ENCODE peak calls at places on chromosomes 16 and 17, in ten cellular contexts. L is A549, R is GM23338, Y is neural progenitor cell, X is psoas muscle, Z is MM.1S, K is tibial nerve, J is ovary, B is heart left ventricle, M is cardiac muscle cell. P is an unnamed sample.

GRCh38 chr17:29238133-29238850 is 8.4 kb upstream of the CRYBA1 start:
- DNase-seq in L (no peak), R (no peak), Y (no peak), X (no peak), Z (no peak), K (no peak), J (no peak), B (no peak), M (peak; percentile 79), P (no peak)

GRCh38 chr17:57751971-57752905 is 7.1 kb upstream of the CCDC182 start:
- DNase-seq in L (no peak), R (no peak), Y (no peak), X (no peak), Z (no peak), K (no peak), J (no peak), B (no peak), M (no peak), P (no peak)

GRCh38 chr17:76534831-76535732 is 2.4 kb downstream of the CYGB start:
- DNase-seq in L (no peak), R (no peak), Y (no peak), X (no peak), Z (no peak), K (no peak), J (no peak), B (peak; percentile 35), M (no peak), P (no peak)

GRCh38 chr16:30926937-30927788 is 3.8 kb downstream of the FBXL19 start:
- DNase-seq in L (no peak), R (no peak), Y (no peak), X (no peak), Z (no peak), K (no peak), J (no peak), B (no peak), M (no peak), P (no peak)

GRCh38 chr17:72782985-72783701 is 309.3 kb downstream of the SLC39A11 start:
- DNase-seq in L (no peak), R (no peak), Y (no peak), X (no peak), Z (no peak), K (no peak), J (no peak), B (no peak), M (no peak), P (no peak)

GRCh38 chr16:52976539-52977167 is 76.0 kb downstream of the CHD9NB start:
- DNase-seq in L (peak; percentile 39), R (peak; percentile 64), Y (peak; percentile 30), X (no peak), Z (peak; percentile 19), K (peak; percentile 6), J (no peak), B (no peak), M (peak; percentile 51), P (no peak)

GRCh38 chr16:75679366-75679765 is 2.6 kb upstream of the CPHXL2 start:
- DNase-seq in L (no peak), R (no peak), Y (no peak), X (no peak), Z (no peak), K (no peak), J (no peak), B (no peak), M (peak; percentile 77), P (no peak)

GRCh38 chr17:72177738-72178137 is 56.9 kb downstream of the SOX9 start:
- DNase-seq in L (no peak), R (no peak), Y (no peak), X (no peak), Z (no peak), K (no peak), J (no peak), B (no peak), M (no peak), P (no peak)

GRCh38 chr17:6496116-6496481 is 51.8 kb downstream of the PIMREG start:
- DNase-seq in L (no peak), R (peak; percentile 91), Y (peak; percentile 63), X (peak; percentile 29), Z (peak; percentile 67), K (no peak), J (no peak), B (no peak), M (peak; percentile 37), P (no peak)

GRCh38 chr17:6474376-6474775 is 30.1 kb downstream of the PIMREG start:
- DNase-seq in L (no peak), R (no peak), Y (no peak), X (no peak), Z (no peak), K (no peak), J (no peak), B (no peak), M (no peak), P (no peak)

GRCh38 chr17:70521821-70522256 is 352.5 kb downstream of the KCNJ2 start:
- DNase-seq in L (no peak), R (no peak), Y (no peak), X (no peak), Z (no peak), K (peak; percentile 57), J (peak; percentile 23), B (peak; percentile 79), M (peak; percentile 69), P (peak; percentile 50)

GRCh38 chr16:10681310-10682308 is 13.1 kb downstream of the TEKT5 start:
- DNase-seq in L (no peak), R (no peak), Y (no peak), X (no peak), Z (no peak), K (no peak), J (no peak), B (no peak), M (no peak), P (no peak)

GRCh38 chr16:88287219-88287618 is 95.5 kb upstream of the ZNF469 start:
- DNase-seq in L (peak; percentile 68), R (peak; percentile 41), Y (no peak), X (peak; percentile 41), Z (peak; percentile 48), K (no peak), J (no peak), B (no peak), M (no peak), P (peak; percentile 41)

GRCh38 chr17:29884995-29885394 is 45.0 kb downstream of the SSH2 start:
- DNase-seq in L (no peak), R (no peak), Y (no peak), X (no peak), Z (no peak), K (no peak), J (no peak), B (no peak), M (no peak), P (no peak)

DNA sequence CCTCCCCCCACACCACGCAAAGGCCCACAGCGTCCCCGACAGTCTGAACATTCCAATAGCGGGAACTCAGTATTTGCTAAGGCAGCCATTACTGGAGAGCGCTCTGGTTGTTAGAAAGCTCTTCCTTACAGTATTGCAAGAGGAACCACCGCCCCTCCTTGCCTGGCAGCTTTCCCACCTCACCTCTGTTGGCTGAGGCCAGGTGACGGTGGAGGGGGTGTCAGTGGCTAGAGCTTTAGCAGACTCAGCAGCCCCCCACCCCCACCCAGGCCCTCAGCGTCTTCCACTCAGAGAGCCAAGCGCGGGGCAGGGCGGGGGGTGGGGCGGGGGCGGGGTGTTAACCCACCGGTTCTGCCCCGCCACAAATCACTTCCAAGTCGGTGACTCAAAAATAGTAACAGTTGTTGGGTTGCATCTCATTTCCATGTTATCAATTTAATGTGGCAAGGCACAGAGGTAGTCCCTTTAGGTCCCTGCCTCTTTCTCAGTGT is 2.3 kb upstream of the PLEKHH3 start:
- DNase-seq in L (peak; percentile 80), R (peak; percentile 67), Y (peak; percentile 63), X (peak; percentile 70), Z (peak; percentile 88), K (peak; percentile 52), J (peak; percentile 73), B (no peak), M (peak; percentile 62), P (peak; percentile 76)
- TF ChIP-seq CTCF in L (no peak), R (no peak), Y (no peak), X (no peak), Z (no peak), K (no peak), J (no peak), B (no peak), M (no peak), P (no peak)

DNA sequence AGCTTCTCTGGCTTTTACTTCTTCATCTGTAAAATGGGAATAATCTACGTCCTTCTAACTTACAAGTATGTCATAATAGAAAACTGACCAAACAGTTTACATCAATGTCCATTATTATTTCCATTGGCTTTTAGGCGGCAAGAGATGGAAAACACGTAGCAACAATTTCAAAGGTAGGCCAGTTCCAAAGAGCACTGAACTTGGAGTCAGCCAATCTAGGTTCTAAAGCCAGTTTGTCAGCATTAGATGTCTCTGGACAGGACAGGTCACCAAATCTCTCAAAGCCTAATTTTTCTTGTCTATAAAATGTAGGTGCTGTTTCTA is 17.6 kb downstream of the HLF start:
- DNase-seq in L (no peak), R (no peak), Y (no peak), X (no peak), Z (no peak), K (no peak), J (no peak), B (no peak), M (no peak), P (no peak)
- H3K4me1 ChIP-seq in L (peaks cover 51% of the 10 kb centered on the region), R (no peaks in the 10 kb centered on the region), Y (no peaks in the 10 kb centered on the region), X (peaks cover 36% of the 10 kb centered on the region), Z (no peaks in the 10 kb centered on the region), K (no peaks in the 10 kb centered on the region), J (peaks cover 49% of the 10 kb centered on the region), B (peaks cover 74% of the 10 kb centered on the region), M (peaks cover 15% of the 10 kb centered on the region), P (peaks cover 50% of the 10 kb centered on the region)

GRCh38 chr17:81396722-81397313 is 1.6 kb downstream of the BAHCC1 start:
- DNase-seq in L (peak; percentile 83), R (peak; percentile 85), Y (peak; percentile 98), X (peak; percentile 76), Z (no peak), K (no peak), J (no peak), B (peak; percentile 68), M (peak; percentile 54), P (no peak)

GRCh38 chr17:81398170-81398854 is 3.1 kb downstream of the BAHCC1 start:
- DNase-seq in L (peak; percentile 58), R (peak; percentile 68), Y (peak; percentile 75), X (peak; percentile 72), Z (no peak), K (no peak), J (no peak), B (peak; percentile 61), M (peak; percentile 73), P (no peak)

GRCh38 chr17:81398855-81399451 is 3.7 kb downstream of the BAHCC1 start:
- DNase-seq in L (peak; percentile 60), R (no peak), Y (peak; percentile 55), X (peak; percentile 66), Z (no peak), K (no peak), J (no peak), B (no peak), M (peak; percentile 46), P (no peak)

GRCh38 chr17:81396278-81396721 is 1.0 kb downstream of the BAHCC1 start:
- DNase-seq in L (no peak), R (no peak), Y (no peak), X (no peak), Z (no peak), K (no peak), J (no peak), B (no peak), M (no peak), P (no peak)

GRCh38 chr17:81397314-81398169 is 2.3 kb downstream of the BAHCC1 start:
- DNase-seq in L (peak; percentile 81), R (peak; percentile 92), Y (peak; percentile 97), X (peak; percentile 80), Z (no peak), K (no peak), J (no peak), B (no peak), M (peak; percentile 74), P (no peak)
- TF ChIP-seq CTCF in L (no peak), R (peak; percentile 44), Y (peak; percentile 67), X (peak; percentile 16), Z (no peak), K (peak; percentile 44), J (no peak), B (no peak), M (peak; percentile 19), P (peak; percentile 27)

GRCh38 chr17:3815925-3816324 is 14.9 kb upstream of the ITGAE start:
- DNase-seq in L (no peak), R (no peak), Y (no peak), X (no peak), Z (no peak), K (no peak), J (no peak), B (no peak), M (no peak), P (no peak)
- H3K4me1 ChIP-seq in L (no peaks in the 10 kb centered on the region), R (no peaks in the 10 kb centered on the region), Y (no peaks in the 10 kb centered on the region), X (peaks cover 17% of the 10 kb centered on the region), Z (no peaks in the 10 kb centered on the region), K (no peaks in the 10 kb centered on the region), J (peaks cover 6% of the 10 kb centered on the region), B (no peaks in the 10 kb centered on the region), M (no peaks in the 10 kb centered on the region), P (no peaks in the 10 kb centered on the region)

P was measured in body of pancreas.